ENCODE peak calls at places on chromosomes 11 and 22, in five cellular contexts. N is effector memory CD4-positive, alpha-beta T cell; V is PC-3; E is stomach; G is heart right ventricle. Q is an unnamed sample. For H3K4me1, the result is how much of the 10 kb centered on the place peaks cover.

GRCh38 chr11:12840871-12841516 is 166.8 kb downstream of the TEAD1 start:
- DNase-seq in N (no peak), V (peak), E (no peak), G (no peak), Q (no peak)

GRCh38 chr11:69950120-69950519 is 128.0 kb upstream of the ANO1 start:
- DNase-seq in N (no peak), V (peak), E (no peak), G (no peak), Q (no peak)

GRCh38 chr22:18983120-18983651 is 47.1 kb upstream of the PRODH start:
- DNase-seq in N (no peak), V (no peak), E (no peak), G (no peak), Q (peak)

GRCh38 chr11:19441752-19442553 is 201.2 kb upstream of the E2F8 start:
- DNase-seq in N (no peak), V (peak), E (peak), G (peak), Q (no peak)

GRCh38 chr11:134013518-134013917 is 55.4 kb upstream of the JAM3 start:
- DNase-seq in N (no peak), V (no peak), E (no peak), G (no peak), Q (no peak)

GRCh38 chr11:99522467-99523173 is 501.9 kb downstream of the CNTN5 start:
- DNase-seq in N (no peak), V (peak), E (no peak), G (no peak), Q (no peak)

GRCh38 chr11:13679768-13680167 is 11.3 kb downstream of the FAR1 start:
- DNase-seq in N (no peak), V (no peak), E (no peak), G (no peak), Q (no peak)

GRCh38 chr11:113663567-113663966 is 42.5 kb downstream of the TMPRSS5 start:
- DNase-seq in N (no peak), V (peak), E (no peak), G (no peak), Q (no peak)

GRCh38 chr11:86397351-86397750 is 22.7 kb downstream of the CCDC81 start:
- DNase-seq in N (no peak), V (no peak), E (no peak), G (no peak), Q (no peak)

GRCh38 chr22:26463688-26464087 is 19.9 kb downstream of the HPS4 start:
- DNase-seq in N (no peak), V (no peak), E (no peak), G (no peak), Q (no peak)

GRCh38 chr11:104104201-104104600 is 59.7 kb downstream of the PDGFD start:
- DNase-seq in N (no peak), V (no peak), E (no peak), G (no peak), Q (no peak)

GRCh38 chr11:103420593-103420992 is 311.4 kb downstream of the DYNC2H1 start:
- DNase-seq in N (no peak), V (no peak), E (no peak), G (no peak), Q (no peak)

GRCh38 chr11:6568191-6568918 is 35.1 kb downstream of the RRP8 start:
- DNase-seq in N (no peak), V (peak), E (peak), G (no peak), Q (no peak)

GRCh38 chr11:84719935-84720577 is 907.1 kb downstream of the DLG2 start:
- DNase-seq in N (no peak), V (no peak), E (no peak), G (peak), Q (peak)

GRCh38 chr22:17897411-17897810 is 123.1 kb upstream of the BID start:
- DNase-seq in N (no peak), V (no peak), E (no peak), G (no peak), Q (no peak)
- H3K4me1 ChIP-seq in N (under half), V (under half), E (under half), G (under half), Q (under half)

GRCh38 chr22:46115388-46115678 is 35.0 kb upstream of the PPARA start:
- DNase-seq in N (no peak), V (no peak), E (no peak), G (no peak), Q (no peak)

GRCh38 chr22:46112405-46112804 is 37.9 kb upstream of the PPARA start:
- DNase-seq in N (no peak), V (no peak), E (no peak), G (no peak), Q (no peak)

GRCh38 chr22:46113110-46113909 is 37.0 kb upstream of the PPARA start:
- DNase-seq in N (no peak), V (no peak), E (no peak), G (peak), Q (no peak)

GRCh38 chr22:46114518-46115387 is 35.6 kb upstream of the PPARA start:
- DNase-seq in N (no peak), V (no peak), E (no peak), G (no peak), Q (no peak)

GRCh38 chr22:46113910-46114517 is 36.3 kb upstream of the PPARA start:
- DNase-seq in N (no peak), V (no peak), E (no peak), G (peak), Q (no peak)
- H3K27ac ChIP-seq in N (no peak), V (no peak), E (peak), G (peak), Q (peak)

GRCh38 chr11:76671236-76671590 is 666 bp upstream of the LRRC32 start:
- DNase-seq in N (no peak), V (no peak), E (no peak), G (no peak), Q (no peak)
- H3K4me1 ChIP-seq in N (under half), V (under half), E (under half), G (under half), Q (under half)

GRCh38 chr11:10374386-10374785 is 69.5 kb downstream of the ADM start:
- DNase-seq in N (no peak), V (no peak), E (no peak), G (no peak), Q (no peak)

GRCh38 chr11:10376061-10376460 is 71.2 kb downstream of the ADM start:
- DNase-seq in N (no peak), V (no peak), E (no peak), G (no peak), Q (no peak)

GRCh38 chr11:10377182-10377581 is 72.3 kb downstream of the ADM start:
- DNase-seq in N (no peak), V (peak), E (no peak), G (no peak), Q (no peak)

GRCh38 chr11:10373929-10374328 is 69.1 kb downstream of the ADM start:
- DNase-seq in N (no peak), V (no peak), E (no peak), G (no peak), Q (no peak)

GRCh38 chr11:10375280-10376048 is 70.6 kb downstream of the ADM start:
- DNase-seq in N (no peak), V (peak), E (no peak), G (no peak), Q (no peak)
- H3K27ac ChIP-seq in N (no peak), V (peak), E (no peak), G (no peak), Q (no peak)

GRCh38 chr22:42708393-42708792 is 12.3 kb downstream of the A4GALT start:
- DNase-seq in N (no peak), V (no peak), E (no peak), G (no peak), Q (no peak)

GRCh38 chr22:42714768-42715430 is 5.8 kb downstream of the A4GALT start:
- DNase-seq in N (no peak), V (no peak), E (no peak), G (no peak), Q (no peak)

GRCh38 chr22:42711895-42712837 is 8.5 kb downstream of the A4GALT start:
- DNase-seq in N (no peak), V (no peak), E (peak), G (no peak), Q (no peak)

GRCh38 chr22:42714308-42714707 is 6.4 kb downstream of the A4GALT start:
- DNase-seq in N (no peak), V (no peak), E (no peak), G (no peak), Q (no peak)

DNA sequence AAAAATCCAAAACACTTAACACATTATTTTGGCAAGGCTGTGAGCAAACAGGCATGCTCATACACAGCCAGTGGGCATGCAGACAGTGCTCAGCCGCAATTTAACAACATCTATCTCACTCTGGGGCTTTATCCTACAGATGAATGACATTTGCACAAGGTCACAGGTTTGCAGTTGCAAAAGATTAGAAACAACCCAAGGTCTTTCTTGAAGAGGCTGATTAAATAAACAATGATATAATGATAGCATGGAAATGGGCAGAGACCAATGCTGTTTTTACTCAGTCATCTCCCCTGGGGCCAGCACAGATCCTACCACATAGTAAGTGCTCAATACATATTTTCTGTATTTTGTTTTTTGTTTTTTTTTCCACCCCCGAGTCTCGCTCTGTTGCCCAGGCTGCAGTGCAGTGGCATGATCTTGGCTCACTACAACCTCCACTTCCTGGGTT is 9.4 kb downstream of the A4GALT start:
- DNase-seq in N (no peak), V (no peak), E (no peak), G (no peak), Q (no peak)
- H3K4me1 ChIP-seq in N (under half), V (under half), E (under half), G (under half), Q (under half)

GRCh38 chr11:121892131-121892681 is 223.8 kb downstream of the BLID start:
- DNase-seq in N (no peak), V (peak), E (no peak), G (peak), Q (no peak)

GRCh38 chr11:121889168-121889567 is 226.8 kb downstream of the BLID start:
- DNase-seq in N (no peak), V (no peak), E (no peak), G (no peak), Q (no peak)

GRCh38 chr11:121890377-121890776 is 225.6 kb downstream of the BLID start:
- DNase-seq in N (no peak), V (peak), E (peak), G (no peak), Q (no peak)

GRCh38 chr11:121891134-121891533 is 224.9 kb downstream of the BLID start:
- DNase-seq in N (no peak), V (no peak), E (no peak), G (no peak), Q (no peak)

GRCh38 chr11:121889931-121890330 is 226.1 kb downstream of the BLID start:
- DNase-seq in N (no peak), V (peak), E (no peak), G (no peak), Q (no peak)
- H3K27ac ChIP-seq in N (no peak), V (peak), E (no peak), G (no peak), Q (no peak)

GRCh38 chr11:77446911-77447629 is 26.8 kb downstream of the PAK1 start:
- DNase-seq in N (no peak), V (peak), E (no peak), G (no peak), Q (no peak)

GRCh38 chr11:77449060-77449521 is 24.8 kb downstream of the PAK1 start:
- DNase-seq in N (no peak), V (no peak), E (no peak), G (no peak), Q (no peak)

GRCh38 chr11:77450227-77450626 is 23.7 kb downstream of the PAK1 start:
- DNase-seq in N (no peak), V (no peak), E (no peak), G (no peak), Q (no peak)

GRCh38 chr11:77448269-77448668 is 25.6 kb downstream of the PAK1 start:
- DNase-seq in N (no peak), V (no peak), E (no peak), G (no peak), Q (no peak)

DNA sequence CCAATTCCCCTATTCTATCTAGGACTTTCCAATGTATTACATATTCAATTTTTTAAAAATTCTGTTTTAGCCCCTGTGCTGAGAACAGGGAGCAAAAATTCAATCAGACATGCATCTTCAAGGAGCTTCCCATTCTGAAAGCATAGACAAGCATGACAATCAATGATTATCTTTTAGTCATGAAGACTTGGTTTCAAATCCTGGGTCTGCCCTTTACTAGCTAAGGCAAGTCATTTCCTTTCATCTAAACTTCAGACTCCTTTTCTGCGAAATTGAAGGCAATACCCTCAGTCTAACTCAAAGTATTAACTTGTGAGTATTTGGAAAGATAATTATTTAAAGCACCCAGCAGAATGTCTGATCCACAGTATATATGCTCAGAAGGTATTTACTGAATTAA is 24.1 kb downstream of the PAK1 start:
- DNase-seq in N (no peak), V (no peak), E (no peak), G (no peak), Q (no peak)
- H3K4me1 ChIP-seq in N (under half), V (under half), E (under half), G (under half), Q (under half)

Q was measured in Peyer's patch.